ENCODE peak calls at places on chromosomes 7 and 10, in six cellular contexts. M is EL; W is mucosa of gallbladder; Q is stimulated activated naive CD4-positive, alpha-beta T cell treated with Interleukin-2 at 50 U/mL for 16 hours; S is aorta; E is pons. T is an unnamed sample.
A peak's percentile ranks its signal among the peaks of the same experiment; 100 is the strongest.

GRCh38 chr10:71660313-71660712 is 59.3 kb downstream of the C10orf105 start:
- DNase-seq in M (no peak), W (no peak), Q (no peak), S (no peak), E (no peak), T (no peak)

GRCh38 chr7:90033850-90034249 is 120.4 kb upstream of the STEAP1 start:
- DNase-seq in M (no peak), W (no peak), Q (no peak), S (no peak), E (no peak), T (no peak)

GRCh38 chr10:30190831-30191552 is 131.6 kb upstream of the JCAD start:
- DNase-seq in M (no peak), W (no peak), Q (no peak), S (no peak), E (no peak), T (no peak)

GRCh38 chr10:24561453-24561852 is 162.2 kb downstream of the ARHGAP21 start:
- DNase-seq in M (no peak), W (no peak), Q (no peak), S (no peak), E (no peak), T (no peak)

GRCh38 chr10:102791754-102792153 is 45.5 kb downstream of the CYP17A1 start:
- DNase-seq in M (no peak), W (no peak), Q (no peak), S (no peak), E (no peak), T (no peak)

GRCh38 chr10:5395168-5395567 is 9.5 kb downstream of the TUBAL3 start:
- DNase-seq in M (no peak), W (no peak), Q (no peak), S (no peak), E (no peak), T (no peak)

GRCh38 chr7:67854784-67855183 is 858.2 kb downstream of the TYW1 start:
- DNase-seq in M (no peak), W (peak; percentile 22), Q (no peak), S (no peak), E (no peak), T (no peak)

GRCh38 chr7:36794689-36795088 is 70.4 kb upstream of the AOAH start:
- DNase-seq in M (no peak), W (no peak), Q (no peak), S (no peak), E (peak; percentile 59), T (no peak)

GRCh38 chr7:68929712-68930395 is 668.4 kb upstream of the AUTS2 start:
- DNase-seq in M (no peak), W (no peak), Q (no peak), S (no peak), E (no peak), T (peak; percentile 18)

GRCh38 chr7:30899630-30900029 is 12.0 kb upstream of the AQP1 start:
- DNase-seq in M (no peak), W (no peak), Q (no peak), S (no peak), E (no peak), T (peak; percentile 75)

GRCh38 chr7:134724606-134725005 is 54.8 kb upstream of the CALD1 start:
- DNase-seq in M (peak; percentile 68), W (no peak), Q (no peak), S (no peak), E (no peak), T (no peak)

GRCh38 chr7:25360471-25360870 is 132.2 kb upstream of the NPVF start:
- DNase-seq in M (no peak), W (no peak), Q (no peak), S (no peak), E (no peak), T (no peak)

GRCh38 chr7:116802144-116802747 is 60.1 kb upstream of the CAPZA2 start:
- DNase-seq in M (peak; percentile 81), W (no peak), Q (no peak), S (no peak), E (no peak), T (no peak)

GRCh38 chr7:67692425-67692824 is 695.8 kb downstream of the TYW1 start:
- DNase-seq in M (no peak), W (peak; percentile 33), Q (no peak), S (no peak), E (no peak), T (no peak)

GRCh38 chr10:86706401-86706841 is 38.1 kb downstream of the LDB3 start:
- DNase-seq in M (no peak), W (no peak), Q (no peak), S (peak; percentile 33), E (no peak), T (no peak)

GRCh38 chr7:20218261-20218660 is 1.1 kb upstream of the MACC1 start:
- DNase-seq in M (no peak), W (no peak), Q (no peak), S (no peak), E (no peak), T (no peak)

GRCh38 chr7:6027806-6028365 is 3.3 kb upstream of the ANKRD61 start:
- DNase-seq in M (no peak), W (no peak), Q (no peak), S (no peak), E (no peak), T (no peak)

GRCh38 chr7:82559203-82559805 is 115.7 kb upstream of the CACNA2D1 start:
- DNase-seq in M (no peak), W (no peak), Q (no peak), S (no peak), E (no peak), T (no peak)

GRCh38 chr7:41247128-41247865 is 455.6 kb downstream of the INHBA start:
- DNase-seq in M (no peak), W (no peak), Q (no peak), S (no peak), E (peak; percentile 24), T (no peak)

GRCh38 chr10:27995311-27995710 is 3.6 kb downstream of the ODAD2 start:
- DNase-seq in M (peak; percentile 61), W (no peak), Q (no peak), S (no peak), E (no peak), T (no peak)

GRCh38 chr10:78255796-78256638 is 222.4 kb downstream of the RPS24 start:
- DNase-seq in M (peak; percentile 98), W (peak; percentile 76), Q (no peak), S (peak; percentile 84), E (no peak), T (peak; percentile 42)

GRCh38 chr7:130356760-130357611 is 12.4 kb downstream of the CPA5 start:
- DNase-seq in M (peak; percentile 83), W (no peak), Q (no peak), S (peak; percentile 69), E (peak; percentile 61), T (peak; percentile 34)

GRCh38 chr7:132904209-132904608 is 177.7 kb downstream of the CHCHD3 start:
- DNase-seq in M (no peak), W (no peak), Q (no peak), S (no peak), E (no peak), T (no peak)

GRCh38 chr7:774161-775109 is 47.4 kb upstream of the PRKAR1B start:
- DNase-seq in M (peak; percentile 19), W (peak; percentile 36), Q (peak; percentile 41), S (peak; percentile 70), E (no peak), T (peak; percentile 84)

T was measured in right cardiac atrium.